ENCODE peak calls at places on chromosomes 11 and 22, in four cellular contexts. I, M, B and R are unnamed samples.
A peak's percentile ranks its signal among the peaks of the same experiment; 100 is the strongest.

GRCh38 chr11:116263020-116263419 is 509.8 kb downstream of the BUD13 start:
- DNase-seq in I (no peak), M (no peak), B (no peak), R (no peak)

GRCh38 chr11:19232910-19233503 is 7.7 kb downstream of the E2F8 start:
- DNase-seq in I (peak; percentile 71), M (no peak), B (no peak), R (no peak)

GRCh38 chr22:50523806-50524663 is 1.4 kb downstream of the SCO2 start:
- DNase-seq in I (no peak), M (no peak), B (no peak), R (no peak)

GRCh38 chr11:13876423-13876822 is 86.1 kb upstream of the SPON1 start:
- DNase-seq in I (no peak), M (no peak), B (no peak), R (no peak)

GRCh38 chr22:30201970-30202369 is 44.6 kb downstream of the LIF start:
- DNase-seq in I (no peak), M (no peak), B (no peak), R (no peak)

GRCh38 chr11:1529774-1530173 is 42.3 kb downstream of the DUSP8 start:
- DNase-seq in I (no peak), M (no peak), B (no peak), R (no peak)

GRCh38 chr22:37892566-37893338 is 13.3 kb upstream of the MICALL1 start:
- DNase-seq in I (no peak), M (no peak), B (no peak), R (no peak)

GRCh38 chr11:134291196-134291595 is 15.0 kb downstream of the GLB1L3 start:
- DNase-seq in I (no peak), M (no peak), B (no peak), R (no peak)

GRCh38 chr11:85843929-85844328 is 11.3 kb upstream of the CCDC83 start:
- DNase-seq in I (no peak), M (no peak), B (no peak), R (peak; percentile 7)

GRCh38 chr11:133898031-133898769 is 52.9 kb upstream of the SPATA19 start:
- DNase-seq in I (no peak), M (no peak), B (no peak), R (peak; percentile 84)

GRCh38 chr11:86047275-86047991 is 21.5 kb downstream of the PICALM start:
- DNase-seq in I (no peak), M (no peak), B (no peak), R (no peak)

GRCh38 chr11:88629496-88629895 is 292.0 kb upstream of the CTSC start:
- DNase-seq in I (no peak), M (no peak), B (no peak), R (no peak)

GRCh38 chr11:11280826-11281225 is 72.2 kb downstream of the CSNK2A3 start:
- DNase-seq in I (no peak), M (no peak), B (no peak), R (no peak)

GRCh38 chr11:35111171-35112055 is 27.6 kb upstream of the CD44 start:
- DNase-seq in I (no peak), M (no peak), B (no peak), R (no peak)

GRCh38 chr11:132822294-132822693 is 710.0 kb downstream of the OPCML start:
- DNase-seq in I (no peak), M (no peak), B (no peak), R (no peak)

GRCh38 chr11:9570313-9570712 is 3.2 kb upstream of the WEE1 start:
- DNase-seq in I (no peak), M (no peak), B (no peak), R (no peak)

GRCh38 chr11:120511804-120512726 is 517 bp downstream of the GRIK4 start:
- DNase-seq in I (no peak), M (no peak), B (no peak), R (no peak)

GRCh38 chr11:109644158-109644557 is 222.2 kb downstream of the C11orf87 start:
- DNase-seq in I (no peak), M (no peak), B (no peak), R (no peak)

GRCh38 chr11:16779436-16779835 is 41.0 kb downstream of the C11orf58 start:
- DNase-seq in I (peak; percentile 12), M (no peak), B (no peak), R (peak; percentile 37)

GRCh38 chr22:30591191-30591587 is 521 bp downstream of the PES1 start:
- DNase-seq in I (no peak), M (no peak), B (peak; percentile 10), R (no peak)

GRCh38 chr11:8503872-8504491 is 90.0 kb downstream of the STK33 start:
- DNase-seq in I (no peak), M (no peak), B (no peak), R (no peak)

GRCh38 chr11:94513091-94513490 is 830 bp downstream of the C11orf97 start:
- DNase-seq in I (no peak), M (no peak), B (no peak), R (no peak)

GRCh38 chr22:33082221-33082620 is 24.0 kb upstream of the SYN3 start:
- DNase-seq in I (no peak), M (no peak), B (no peak), R (no peak)

GRCh38 chr22:19705181-19705934 is 8.9 kb upstream of the SEPTIN5 start:
- DNase-seq in I (no peak), M (no peak), B (no peak), R (peak; percentile 98)

GRCh38 chr11:2940930-2941821 is 12.0 kb upstream of the PHLDA2 start:
- DNase-seq in I (no peak), M (no peak), B (no peak), R (no peak)

GRCh38 chr11:128776088-128776433 is 82.2 kb downstream of the FLI1 start:
- DNase-seq in I (no peak), M (no peak), B (no peak), R (no peak)

GRCh38 chr22:43308451-43309235 is 34.5 kb downstream of the SCUBE1 start:
- DNase-seq in I (no peak), M (no peak), B (no peak), R (peak; percentile 34)

GRCh38 chr11:44138286-44138685 is 42.8 kb downstream of the EXT2 start:
- DNase-seq in I (no peak), M (no peak), B (no peak), R (no peak)

GRCh38 chr22:37968452-37969251 is 15.2 kb downstream of the POLR2F start:
- DNase-seq in I (no peak), M (no peak), B (no peak), R (no peak)

GRCh38 chr22:43126506-43127165 is 16.1 kb downstream of the BIK start:
- DNase-seq in I (peak; percentile 82), M (no peak), B (no peak), R (no peak)

DNA sequence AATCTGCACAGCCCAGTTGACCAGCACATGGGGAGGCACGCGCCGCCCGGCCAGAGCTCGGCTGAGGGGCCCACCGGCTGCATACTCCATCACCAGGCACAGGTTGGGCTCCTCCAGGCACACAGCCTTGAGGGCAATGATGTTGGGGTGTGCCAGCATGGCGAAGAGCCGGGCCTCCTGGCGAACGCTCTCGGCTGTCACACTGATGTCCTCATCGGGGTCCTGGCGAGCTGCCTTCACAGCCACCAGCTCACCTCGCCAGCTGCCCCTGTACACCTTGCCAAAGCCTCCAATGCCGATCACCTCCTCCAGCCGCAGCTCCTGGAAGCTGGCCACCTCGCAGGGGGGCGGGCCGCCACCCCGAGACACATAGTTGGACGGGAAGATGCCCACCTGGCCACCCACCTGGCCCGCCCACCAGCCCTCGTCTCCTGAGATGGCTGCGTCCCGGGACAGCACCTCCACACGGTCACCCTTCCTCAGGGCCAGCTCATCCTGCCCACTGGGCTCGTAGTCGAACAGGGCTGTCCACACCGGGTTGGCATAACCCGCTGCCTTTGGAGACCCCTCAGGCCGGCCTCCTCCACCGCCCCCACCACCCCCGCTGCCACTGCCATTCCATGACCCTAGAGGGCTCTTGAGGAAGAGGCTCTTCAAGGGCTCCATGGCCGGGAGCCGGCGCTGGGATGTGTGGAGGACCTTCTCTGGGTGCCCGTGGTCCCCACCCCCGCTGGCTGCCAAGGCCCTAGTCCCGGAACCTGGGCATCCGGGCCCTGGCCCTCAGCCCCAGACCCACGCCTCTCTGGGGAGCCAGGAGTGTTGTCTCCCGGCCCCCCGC is 711 bp downstream of the MAP3K11 start:
- DNase-seq in I (no peak), M (peak; percentile 19), B (peak; percentile 20), R (peak; percentile 45)
- TF ChIP-seq EZH2phosphoT487 in I (no peak), M (no peak), B (no peak), R (no peak)

GRCh38 chr22:17368144-17368726 is 1.0 kb upstream of the CECR2 start:
- DNase-seq in I (no peak), M (no peak), B (no peak), R (peak; percentile 94)

GRCh38 chr22:17370766-17371181 is 1.5 kb downstream of the CECR2 start:
- DNase-seq in I (no peak), M (no peak), B (no peak), R (no peak)

GRCh38 chr22:17368727-17369552 is at the start of gene CECR2:
- DNase-seq in I (peak; percentile 34), M (peak; percentile 71), B (peak; percentile 42), R (peak; percentile 85)

GRCh38 chr22:17370036-17370765 is 941 bp downstream of the CECR2 start:
- DNase-seq in I (no peak), M (no peak), B (no peak), R (peak; percentile 51)

GRCh38 chr22:17369553-17370035 is 334 bp downstream of the CECR2 start:
- DNase-seq in I (no peak), M (peak; percentile 30), B (peak; percentile 41), R (peak; percentile 71)
- TF ChIP-seq EZH2phosphoT487 in I (no peak), M (no peak), B (no peak), R (no peak)

DNA sequence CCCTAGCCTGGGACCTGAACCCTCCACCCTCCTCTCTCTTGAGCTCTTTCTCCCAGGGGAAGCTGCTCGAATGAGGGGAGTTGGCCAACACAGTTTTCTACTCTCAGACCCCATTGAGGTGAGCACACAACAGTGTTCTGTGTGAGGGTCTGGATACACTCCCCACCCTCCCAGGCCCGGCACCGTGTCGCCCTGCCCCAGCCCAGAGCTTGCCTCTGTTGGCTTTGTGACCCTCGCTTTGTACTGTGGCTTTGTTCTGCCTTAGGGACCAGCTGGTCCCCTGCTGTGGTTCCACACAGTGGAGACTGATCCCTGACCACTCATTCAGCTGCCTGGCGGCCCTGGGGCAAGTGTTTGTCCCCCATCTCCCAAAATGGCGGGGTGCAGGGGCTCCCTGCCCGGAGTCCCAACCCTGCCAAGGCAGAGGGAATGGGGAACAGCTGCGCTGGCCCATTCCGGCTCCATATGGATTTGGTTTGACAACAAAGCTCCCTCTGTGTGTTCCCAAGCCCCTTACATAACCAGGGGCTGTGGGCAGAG is 8.3 kb downstream of the ST3GAL4 start:
- DNase-seq in I (no peak), M (no peak), B (no peak), R (no peak)
- TF ChIP-seq EZH2phosphoT487 in I (no peak), M (no peak), B (no peak), R (no peak)

DNA sequence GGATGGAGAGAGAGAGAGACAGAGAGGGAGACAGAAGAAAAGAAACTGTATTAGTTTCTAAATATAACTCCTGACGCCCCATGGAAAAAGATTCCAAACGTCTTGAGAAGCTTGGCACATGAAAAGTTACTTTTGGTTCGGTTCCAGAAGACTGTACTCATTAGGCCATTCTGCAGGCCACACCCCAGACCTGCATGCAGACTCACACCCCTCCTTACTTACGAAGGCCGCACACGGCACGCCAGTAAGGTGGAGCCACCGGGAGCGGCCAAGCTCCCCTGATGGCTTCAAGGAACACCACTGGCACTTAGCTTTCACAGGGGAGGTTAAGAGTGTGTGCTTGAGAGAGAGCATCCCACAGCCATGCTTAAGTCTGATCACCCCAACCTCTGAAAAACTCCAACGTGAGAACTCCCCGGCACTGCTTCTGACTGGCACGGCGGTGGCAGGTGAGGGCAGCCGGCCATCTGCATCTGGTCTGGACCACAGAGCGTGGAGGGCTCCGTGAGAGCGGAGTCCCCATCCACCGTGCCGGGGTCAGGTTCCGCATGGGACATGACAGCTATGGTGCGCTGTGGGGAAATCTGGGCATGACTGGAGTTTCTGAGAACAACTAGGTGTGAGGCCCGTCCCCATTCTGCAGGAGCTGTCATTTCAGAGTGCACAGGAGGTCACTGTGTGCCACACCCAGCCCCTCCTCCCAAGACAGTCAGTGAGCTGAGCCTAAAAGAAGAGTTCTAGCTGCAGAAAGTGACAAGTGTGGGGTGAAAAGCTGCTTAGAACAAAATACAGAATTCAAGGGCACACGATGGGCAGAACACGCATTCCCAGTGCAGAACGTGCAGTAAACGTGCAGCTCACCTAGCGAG is 62.4 kb downstream of the MYH9 start:
- DNase-seq in I (no peak), M (no peak), B (no peak), R (no peak)
- TF ChIP-seq EZH2phosphoT487 in I (no peak), M (no peak), B (no peak), R (no peak)